ENCODE peak calls at places on chromosomes 7 and 10, in ten cellular contexts. E, P, N, H, B, R, O, L, C and X are unnamed samples.

GRCh38 chr7:5613607-5614006 is 167.9 kb downstream of the RNF216 start:
- DNase-seq in E (no peak), P (no peak), N (no peak), H (no peak), B (no peak), R (no peak), O (no peak), L (no peak), C (no peak), X (no peak)

GRCh38 chr10:129760416-129760815 is 203.7 kb downstream of the EBF3 start:
- DNase-seq in E (no peak), P (no peak), N (no peak), H (no peak), B (no peak), R (no peak), O (no peak), L (no peak), C (no peak), X (no peak)

GRCh38 chr10:83075395-83076072 is 1063.8 kb upstream of the GHITM start:
- DNase-seq in E (no peak), P (no peak), N (no peak), H (no peak), B (no peak), R (no peak), O (no peak), L (no peak), C (no peak), X (no peak)

GRCh38 chr10:70974920-70975319 is 86.6 kb upstream of the PCBD1 start:
- DNase-seq in E (no peak), P (no peak), N (no peak), H (no peak), B (no peak), R (no peak), O (no peak), L (no peak), C (no peak), X (no peak)

GRCh38 chr7:122248472-122248871 is 56.1 kb downstream of the FEZF1 start:
- DNase-seq in E (no peak), P (no peak), N (no peak), H (no peak), B (no peak), R (no peak), O (no peak), L (no peak), C (no peak), X (no peak)

GRCh38 chr7:106372595-106373318 is 88.0 kb upstream of the NAMPT start:
- DNase-seq in E (no peak), P (no peak), N (no peak), H (no peak), B (no peak), R (no peak), O (no peak), L (no peak), C (no peak), X (no peak)

GRCh38 chr10:103171278-103171677 is 21.8 kb downstream of the NT5C2 start:
- DNase-seq in E (no peak), P (no peak), N (no peak), H (no peak), B (no peak), R (no peak), O (no peak), L (no peak), C (no peak), X (no peak)

GRCh38 chr7:127733976-127734375 is 82.0 kb downstream of the SND1 start:
- DNase-seq in E (no peak), P (no peak), N (no peak), H (no peak), B (no peak), R (no peak), O (no peak), L (no peak), C (no peak), X (no peak)

GRCh38 chr7:520503-521161 is 986 bp upstream of the PDGFA start:
- DNase-seq in E (no peak), P (no peak), N (peak; percentile 80), H (no peak), B (peak; percentile 56), R (no peak), O (no peak), L (peak; percentile 74), C (no peak), X (no peak)

GRCh38 chr10:103507235-103508191 is 14.0 kb downstream of the NEURL1 start:
- DNase-seq in E (no peak), P (peak; percentile 85), N (no peak), H (no peak), B (no peak), R (no peak), O (no peak), L (no peak), C (no peak), X (no peak)

GRCh38 chr7:16431646-16432424 is 10.5 kb upstream of the CRPPA start:
- DNase-seq in E (no peak), P (peak; percentile 27), N (peak; percentile 53), H (peak; percentile 29), B (no peak), R (no peak), O (no peak), L (peak; percentile 68), C (peak; percentile 36), X (peak; percentile 33)

GRCh38 chr7:150380463-150380862 is 1.3 kb downstream of the ZNF775 start:
- DNase-seq in E (no peak), P (no peak), N (peak; percentile 1), H (no peak), B (no peak), R (no peak), O (no peak), L (no peak), C (no peak), X (no peak)

GRCh38 chr7:73968511-73968910 is 59.5 kb upstream of the ELN start:
- DNase-seq in E (no peak), P (no peak), N (no peak), H (no peak), B (no peak), R (no peak), O (no peak), L (no peak), C (no peak), X (no peak)

GRCh38 chr10:58152698-58153263 is 114.9 kb downstream of the IPMK start:
- DNase-seq in E (no peak), P (peak; percentile 44), N (peak; percentile 73), H (peak; percentile 55), B (no peak), R (no peak), O (no peak), L (peak; percentile 88), C (no peak), X (no peak)

GRCh38 chr10:80459047-80459865 is 5.1 kb downstream of the TSPAN14 start:
- DNase-seq in E (peak; percentile 45), P (peak; percentile 82), N (peak; percentile 36), H (no peak), B (no peak), R (peak; percentile 92), O (peak; percentile 85), L (peak; percentile 41), C (peak; percentile 55), X (peak; percentile 66)

GRCh38 chr10:80458263-80458625 is 4.1 kb downstream of the TSPAN14 start:
- DNase-seq in E (no peak), P (no peak), N (no peak), H (no peak), B (no peak), R (no peak), O (no peak), L (no peak), C (no peak), X (no peak)

GRCh38 chr10:80458638-80459037 is 4.5 kb downstream of the TSPAN14 start:
- DNase-seq in E (no peak), P (no peak), N (no peak), H (no peak), B (no peak), R (no peak), O (no peak), L (no peak), C (no peak), X (no peak)

GRCh38 chr10:80455461-80456345 is 1.6 kb downstream of the TSPAN14 start:
- DNase-seq in E (no peak), P (no peak), N (no peak), H (no peak), B (no peak), R (no peak), O (no peak), L (no peak), C (no peak), X (peak; percentile 60)

GRCh38 chr10:80457554-80458262 is 3.6 kb downstream of the TSPAN14 start:
- DNase-seq in E (no peak), P (no peak), N (peak; percentile 35), H (no peak), B (no peak), R (no peak), O (no peak), L (peak; percentile 74), C (no peak), X (no peak)
- H3K4me1 ChIP-seq in E (peaks cover 62% of the 10 kb centered on the region), P (peaks cover 80% of the 10 kb centered on the region), N (peaks cover 64% of the 10 kb centered on the region), H (peaks cover 25% of the 10 kb centered on the region), B (peaks cover 16% of the 10 kb centered on the region), R (peaks cover 86% of the 10 kb centered on the region), O (peaks cover 16% of the 10 kb centered on the region), L (peaks cover 69% of the 10 kb centered on the region), C (peaks cover 73% of the 10 kb centered on the region), X (peaks cover 68% of the 10 kb centered on the region)

GRCh38 chr7:71783779-71784178 is 628.4 kb downstream of the CALN1 start:
- DNase-seq in E (no peak), P (no peak), N (no peak), H (no peak), B (no peak), R (no peak), O (no peak), L (no peak), C (no peak), X (no peak)
- H3K27ac ChIP-seq in E (no peak overlapping the region), P (no peak overlapping the region), N (no peak overlapping the region), H (no peak overlapping the region), B (no peak overlapping the region), R (no peak overlapping the region), O (no peak overlapping the region), L (no peak overlapping the region), C (no peak overlapping the region), X (no peak overlapping the region)

GRCh38 chr10:44931621-44932337 is 20.6 kb downstream of the TMEM72 start:
- DNase-seq in E (no peak), P (no peak), N (no peak), H (no peak), B (no peak), R (no peak), O (no peak), L (no peak), C (no peak), X (no peak)
- H3K4me1 ChIP-seq in E (no peaks in the 10 kb centered on the region), P (no peaks in the 10 kb centered on the region), N (no peaks in the 10 kb centered on the region), H (peaks cover 6% of the 10 kb centered on the region), B (peaks cover 5% of the 10 kb centered on the region), R (peaks cover 33% of the 10 kb centered on the region), O (peaks cover 5% of the 10 kb centered on the region), L (peaks cover 6% of the 10 kb centered on the region), C (no peaks in the 10 kb centered on the region), X (no peaks in the 10 kb centered on the region)

DNA sequence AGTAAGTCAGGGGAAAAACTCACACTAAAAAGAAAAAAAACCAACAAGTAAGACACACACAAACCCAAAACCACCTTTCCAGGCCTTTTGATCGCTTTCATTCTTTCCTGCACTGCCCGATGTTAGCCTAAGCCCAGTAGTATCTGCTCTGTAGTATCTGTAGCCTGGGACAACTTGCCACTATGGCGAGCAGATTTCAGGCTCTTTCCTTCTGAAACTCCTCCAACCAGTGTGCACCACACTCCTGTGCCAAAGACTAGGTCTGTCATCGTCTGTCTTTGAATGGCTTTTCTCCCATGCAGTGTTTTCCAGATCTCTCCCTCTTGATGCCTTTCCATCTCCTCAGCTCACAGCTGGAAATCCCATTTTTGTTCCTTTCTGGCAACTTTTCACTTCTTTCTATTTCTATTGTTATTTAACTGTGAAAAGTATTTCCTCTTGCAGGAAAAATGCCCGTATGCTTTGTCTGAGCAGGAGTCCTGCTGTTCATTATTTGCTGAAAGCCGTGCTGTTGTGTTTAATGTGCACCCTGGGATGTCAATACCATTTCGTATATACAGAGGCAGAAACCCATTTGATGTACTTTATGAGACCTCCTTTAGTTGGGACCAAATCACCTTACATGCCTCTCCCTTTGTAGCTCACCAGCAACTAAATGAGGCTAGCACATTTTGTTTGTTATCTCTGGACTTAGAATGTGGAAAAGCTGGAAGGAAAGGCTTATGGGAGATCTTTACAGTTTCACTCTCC is 373.7 kb downstream of the PHTF2 start:
- DNase-seq in E (no peak), P (no peak), N (peak; percentile 23), H (no peak), B (no peak), R (no peak), O (no peak), L (peak; percentile 22), C (no peak), X (no peak)
- H3K27ac ChIP-seq in E (no peak overlapping the region), P (no peak overlapping the region), N (peak overlapping the region; percentile 70), H (no peak overlapping the region), B (no peak overlapping the region), R (no peak overlapping the region), O (no peak overlapping the region), L (peak overlapping the region; percentile 62), C (no peak overlapping the region), X (no peak overlapping the region)